ENCODE peak calls at places on chromosome 13, in four cellular contexts. I is left ventricle myocardium superior, N is NCI-H1417, T is pons. D is an unnamed sample.
A peak's percentile ranks its signal among the peaks of the same experiment; 100 is the strongest.

GRCh38 chr13:45361596-45362206 is 20.7 kb upstream of the TPT1 start:
- DNase-seq in I (no peak), N (no peak), T (no peak), D (no peak)

GRCh38 chr13:42000836-42001235 is 39.9 kb upstream of the VWA8 start:
- DNase-seq in I (no peak), N (no peak), T (no peak), D (no peak)

GRCh38 chr13:74251778-74252519 is 117.7 kb upstream of the KLF12 start:
- DNase-seq in I (no peak), N (peak; percentile 44), T (no peak), D (no peak)

GRCh38 chr13:80988752-80989151 is 647.8 kb upstream of the SPRY2 start:
- DNase-seq in I (peak; percentile 21), N (no peak), T (peak; percentile 72), D (peak; percentile 16)

GRCh38 chr13:92346046-92346445 is 880.6 kb upstream of the GPC6 start:
- DNase-seq in I (no peak), N (no peak), T (no peak), D (no peak)

GRCh38 chr13:112477070-112477619 is 101.0 kb downstream of the SPACA7 start:
- DNase-seq in I (no peak), N (no peak), T (no peak), D (no peak)

GRCh38 chr13:23427342-23428182 is 5.9 kb downstream of the SACS start:
- DNase-seq in I (no peak), N (peak; percentile 18), T (no peak), D (no peak)

GRCh38 chr13:50152655-50153309 is 137.5 kb downstream of the KCNRG start:
- DNase-seq in I (no peak), N (no peak), T (peak; percentile 59), D (no peak)

GRCh38 chr13:41065098-41065497 is 3.8 kb downstream of the WBP4 start:
- DNase-seq in I (no peak), N (no peak), T (no peak), D (no peak)

GRCh38 chr13:97276862-97277269 is 54.7 kb downstream of the MBNL2 start:
- DNase-seq in I (no peak), N (no peak), T (no peak), D (no peak)

GRCh38 chr13:99313473-99313872 is 6.3 kb upstream of the GPR183 start:
- DNase-seq in I (no peak), N (no peak), T (no peak), D (peak; percentile 19)

GRCh38 chr13:59422646-59423045 is 741.1 kb downstream of the DIAPH3 start:
- DNase-seq in I (no peak), N (no peak), T (no peak), D (no peak)

GRCh38 chr13:39858794-39859193 is 203.3 kb downstream of the COG6 start:
- DNase-seq in I (no peak), N (no peak), T (no peak), D (no peak)

GRCh38 chr13:45341799-45342584 is 1.0 kb upstream of the TPT1 start:
- DNase-seq in I (peak; percentile 38), N (no peak), T (no peak), D (peak; percentile 49)

GRCh38 chr13:100544866-100545683 is 43.5 kb downstream of the GGACT start:
- DNase-seq in I (peak; percentile 70), N (no peak), T (no peak), D (no peak)

GRCh38 chr13:61695147-61695546 is 279.5 kb upstream of the PCDH20 start:
- DNase-seq in I (no peak), N (no peak), T (no peak), D (no peak)

GRCh38 chr13:42318570-42318969 is 46.6 kb downstream of the AKAP11 start:
- DNase-seq in I (no peak), N (no peak), T (no peak), D (no peak)

GRCh38 chr13:58056411-58056810 is 424.9 kb downstream of the PCDH17 start:
- DNase-seq in I (no peak), N (no peak), T (no peak), D (no peak)

D was measured in midbrain.